ENCODE peak calls at places on chromosome 1, in six cellular contexts. One of them, this sample, is unnamed.

GRCh38 chr1:168121314-168122029 is 15.3 kb downstream of the GPR161 start:
- DNase-seq in pancreas: peak; percentile 65
- DNase-seq in upper lobe of right lung: peak; percentile 66
- DNase-seq in lower lobe of right lung: no peak
- DNase-seq in PC-9: no peak
- DNase-seq in K562: no peak
- DNase-seq in this sample: peak; percentile 76

GRCh38 chr1:17514776-17515175 is 24.7 kb upstream of the ARHGEF10L start:
- DNase-seq in pancreas: no peak
- DNase-seq in upper lobe of right lung: no peak
- DNase-seq in lower lobe of right lung: no peak
- DNase-seq in PC-9: no peak
- DNase-seq in K562: no peak
- DNase-seq in this sample: no peak

GRCh38 chr1:61387829-61388228 is 305.5 kb downstream of the NFIA start:
- DNase-seq in pancreas: no peak
- DNase-seq in upper lobe of right lung: no peak
- DNase-seq in lower lobe of right lung: no peak
- DNase-seq in PC-9: no peak
- DNase-seq in K562: no peak
- DNase-seq in this sample: no peak

GRCh38 chr1:166952002-166952746 is 23.2 kb downstream of the ILDR2 start:
- DNase-seq in pancreas: no peak
- DNase-seq in upper lobe of right lung: no peak
- DNase-seq in lower lobe of right lung: no peak
- DNase-seq in PC-9: no peak
- DNase-seq in K562: no peak
- DNase-seq in this sample: peak; percentile 86

GRCh38 chr1:185648858-185649589 is 85.2 kb upstream of the HMCN1 start:
- DNase-seq in pancreas: no peak
- DNase-seq in upper lobe of right lung: peak; percentile 58
- DNase-seq in lower lobe of right lung: no peak
- DNase-seq in PC-9: no peak
- DNase-seq in K562: no peak
- DNase-seq in this sample: no peak

GRCh38 chr1:24918370-24918769 is 11.7 kb downstream of the RUNX3 start:
- DNase-seq in pancreas: no peak
- DNase-seq in upper lobe of right lung: no peak
- DNase-seq in lower lobe of right lung: no peak
- DNase-seq in PC-9: no peak
- DNase-seq in K562: no peak
- DNase-seq in this sample: no peak

GRCh38 chr1:245956225-245956624 is 550.9 kb downstream of the SMYD3 start:
- DNase-seq in pancreas: no peak
- DNase-seq in upper lobe of right lung: no peak
- DNase-seq in lower lobe of right lung: no peak
- DNase-seq in PC-9: no peak
- DNase-seq in K562: peak; percentile 34
- DNase-seq in this sample: peak; percentile 31

GRCh38 chr1:33060579-33061083 is 20.3 kb upstream of the AZIN2 start:
- DNase-seq in pancreas: no peak
- DNase-seq in upper lobe of right lung: peak; percentile 69
- DNase-seq in lower lobe of right lung: peak; percentile 61
- DNase-seq in PC-9: peak; percentile 70
- DNase-seq in K562: no peak
- DNase-seq in this sample: peak; percentile 95

GRCh38 chr1:113747376-113747775 is 11.9 kb downstream of the PHTF1 start:
- DNase-seq in pancreas: no peak
- DNase-seq in upper lobe of right lung: no peak
- DNase-seq in lower lobe of right lung: no peak
- DNase-seq in PC-9: no peak
- DNase-seq in K562: no peak
- DNase-seq in this sample: no peak

GRCh38 chr1:234205966-234206365 is 167.3 kb upstream of the COA6 start:
- DNase-seq in pancreas: no peak
- DNase-seq in upper lobe of right lung: no peak
- DNase-seq in lower lobe of right lung: no peak
- DNase-seq in PC-9: no peak
- DNase-seq in K562: no peak
- DNase-seq in this sample: no peak

GRCh38 chr1:8411803-8412182 is 93.9 kb downstream of the SLC45A1 start:
- DNase-seq in pancreas: no peak
- DNase-seq in upper lobe of right lung: no peak
- DNase-seq in lower lobe of right lung: no peak
- DNase-seq in PC-9: no peak
- DNase-seq in K562: no peak
- DNase-seq in this sample: no peak

GRCh38 chr1:153490272-153491051 is 30.0 kb upstream of the S100A7 start:
- DNase-seq in pancreas: peak; percentile 56
- DNase-seq in upper lobe of right lung: no peak
- DNase-seq in lower lobe of right lung: no peak
- DNase-seq in PC-9: peak; percentile 51
- DNase-seq in K562: no peak
- DNase-seq in this sample: peak; percentile 83

GRCh38 chr1:184753608-184754478 is 815 bp downstream of the EDEM3 start:
- DNase-seq in pancreas: peak; percentile 57
- DNase-seq in upper lobe of right lung: peak; percentile 81
- DNase-seq in lower lobe of right lung: peak; percentile 71
- DNase-seq in PC-9: peak; percentile 43
- DNase-seq in K562: peak; percentile 64
- DNase-seq in this sample: peak; percentile 8

GRCh38 chr1:162070094-162070748 is 730 bp downstream of the NOS1AP start:
- DNase-seq in pancreas: peak; percentile 40
- DNase-seq in upper lobe of right lung: peak; percentile 65
- DNase-seq in lower lobe of right lung: peak; percentile 50
- DNase-seq in PC-9: peak; percentile 27
- DNase-seq in K562: no peak
- DNase-seq in this sample: no peak

GRCh38 chr1:206808615-206809014 is 36.3 kb upstream of the IL10 start:
- DNase-seq in pancreas: no peak
- DNase-seq in upper lobe of right lung: no peak
- DNase-seq in lower lobe of right lung: no peak
- DNase-seq in PC-9: no peak
- DNase-seq in K562: peak; percentile 59
- DNase-seq in this sample: peak; percentile 13

GRCh38 chr1:200474633-200475032 is 64.8 kb upstream of the ZNF281 start:
- DNase-seq in pancreas: no peak
- DNase-seq in upper lobe of right lung: no peak
- DNase-seq in lower lobe of right lung: no peak
- DNase-seq in PC-9: no peak
- DNase-seq in K562: no peak
- DNase-seq in this sample: no peak

GRCh38 chr1:167949770-167950169 is 12.9 kb upstream of the MPC2 start:
- DNase-seq in pancreas: no peak
- DNase-seq in upper lobe of right lung: no peak
- DNase-seq in lower lobe of right lung: no peak
- DNase-seq in PC-9: no peak
- DNase-seq in K562: no peak
- DNase-seq in this sample: no peak

GRCh38 chr1:30409476-30410152 is 313.8 kb downstream of the MATN1 start:
- DNase-seq in pancreas: peak; percentile 1
- DNase-seq in upper lobe of right lung: peak; percentile 22
- DNase-seq in lower lobe of right lung: no peak
- DNase-seq in PC-9: no peak
- DNase-seq in K562: no peak
- DNase-seq in this sample: no peak

GRCh38 chr1:206578115-206578935 is 33.9 kb downstream of the EIF2D start:
- DNase-seq in pancreas: no peak
- DNase-seq in upper lobe of right lung: no peak
- DNase-seq in lower lobe of right lung: no peak
- DNase-seq in PC-9: no peak
- DNase-seq in K562: no peak
- DNase-seq in this sample: no peak

GRCh38 chr1:93967276-93967675 is 58.0 kb upstream of the GCLM start:
- DNase-seq in pancreas: no peak
- DNase-seq in upper lobe of right lung: no peak
- DNase-seq in lower lobe of right lung: no peak
- DNase-seq in PC-9: no peak
- DNase-seq in K562: no peak
- DNase-seq in this sample: no peak

GRCh38 chr1:228336308-228337030 is 70.2 kb downstream of the TRIM11 start:
- DNase-seq in pancreas: no peak
- DNase-seq in upper lobe of right lung: peak; percentile 47
- DNase-seq in lower lobe of right lung: peak; percentile 30
- DNase-seq in PC-9: no peak
- DNase-seq in K562: no peak
- DNase-seq in this sample: no peak

GRCh38 chr1:15508700-15509487 is 15.1 kb downstream of the CASP9 start:
- DNase-seq in pancreas: no peak
- DNase-seq in upper lobe of right lung: no peak
- DNase-seq in lower lobe of right lung: no peak
- DNase-seq in PC-9: no peak
- DNase-seq in K562: no peak
- DNase-seq in this sample: no peak

GRCh38 chr1:155910621-155911121 is 478 bp downstream of the RIT1 start:
- DNase-seq in pancreas: peak; percentile 25
- DNase-seq in upper lobe of right lung: no peak
- DNase-seq in lower lobe of right lung: no peak
- DNase-seq in PC-9: peak; percentile 39
- DNase-seq in K562: peak; percentile 58
- DNase-seq in this sample: peak; percentile 24
- H3K36me3 ChIP-seq in pancreas: peaks cover 30% of the 10 kb centered on the region
- H3K36me3 ChIP-seq in upper lobe of right lung: peaks cover 80% of the 10 kb centered on the region
- H3K36me3 ChIP-seq in lower lobe of right lung: peaks cover 77% of the 10 kb centered on the region
- H3K36me3 ChIP-seq in PC-9: peaks cover 55% of the 10 kb centered on the region
- H3K36me3 ChIP-seq in K562: peaks cover 72% of the 10 kb centered on the region
- H3K36me3 ChIP-seq in this sample: peaks cover 55% of the 10 kb centered on the region

DNA sequence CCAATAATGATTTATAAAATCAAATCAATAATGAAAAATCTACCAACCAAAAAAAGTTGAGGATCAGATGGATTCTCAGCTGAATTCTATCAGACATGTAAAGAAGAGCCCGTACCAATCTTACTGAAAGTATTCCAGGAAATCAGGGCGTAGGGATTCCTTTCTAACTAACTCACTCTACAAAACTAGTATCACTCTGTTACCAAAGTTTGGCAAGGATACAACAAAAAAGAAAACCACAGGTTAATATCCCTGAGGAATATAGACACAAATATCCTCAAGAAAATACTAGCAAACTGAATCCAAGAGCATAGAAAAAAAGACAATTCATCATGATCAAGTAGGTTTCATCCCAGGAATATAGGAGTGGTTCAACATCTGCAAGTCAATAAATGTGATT is 52.8 kb upstream of the ADGRL4 start:
- DNase-seq in pancreas: no peak
- DNase-seq in upper lobe of right lung: no peak
- DNase-seq in lower lobe of right lung: no peak
- DNase-seq in PC-9: no peak
- DNase-seq in K562: no peak
- DNase-seq in this sample: no peak
- H3K4me3 ChIP-seq in pancreas: no peak overlapping the region
- H3K4me3 ChIP-seq in upper lobe of right lung: no peak overlapping the region
- H3K4me3 ChIP-seq in lower lobe of right lung: no peak overlapping the region
- H3K4me3 ChIP-seq in PC-9: no peak overlapping the region
- H3K4me3 ChIP-seq in K562: no peak overlapping the region
- H3K4me3 ChIP-seq in this sample: no peak overlapping the region

GRCh38 chr1:209434066-209434465 is 149.4 kb upstream of the CAMK1G start:
- DNase-seq in pancreas: no peak
- DNase-seq in upper lobe of right lung: no peak
- DNase-seq in lower lobe of right lung: no peak
- DNase-seq in PC-9: no peak
- DNase-seq in K562: no peak
- DNase-seq in this sample: no peak

GRCh38 chr1:209432443-209432825 is 151.1 kb upstream of the CAMK1G start:
- DNase-seq in pancreas: no peak
- DNase-seq in upper lobe of right lung: no peak
- DNase-seq in lower lobe of right lung: no peak
- DNase-seq in PC-9: no peak
- DNase-seq in K562: no peak
- DNase-seq in this sample: no peak

GRCh38 chr1:209433649-209434031 is 149.9 kb upstream of the CAMK1G start:
- DNase-seq in pancreas: no peak
- DNase-seq in upper lobe of right lung: no peak
- DNase-seq in lower lobe of right lung: no peak
- DNase-seq in PC-9: no peak
- DNase-seq in K562: no peak
- DNase-seq in this sample: no peak

GRCh38 chr1:209434631-209435217 is 148.8 kb upstream of the CAMK1G start:
- DNase-seq in pancreas: no peak
- DNase-seq in upper lobe of right lung: no peak
- DNase-seq in lower lobe of right lung: no peak
- DNase-seq in PC-9: no peak
- DNase-seq in K562: no peak
- DNase-seq in this sample: no peak

DNA sequence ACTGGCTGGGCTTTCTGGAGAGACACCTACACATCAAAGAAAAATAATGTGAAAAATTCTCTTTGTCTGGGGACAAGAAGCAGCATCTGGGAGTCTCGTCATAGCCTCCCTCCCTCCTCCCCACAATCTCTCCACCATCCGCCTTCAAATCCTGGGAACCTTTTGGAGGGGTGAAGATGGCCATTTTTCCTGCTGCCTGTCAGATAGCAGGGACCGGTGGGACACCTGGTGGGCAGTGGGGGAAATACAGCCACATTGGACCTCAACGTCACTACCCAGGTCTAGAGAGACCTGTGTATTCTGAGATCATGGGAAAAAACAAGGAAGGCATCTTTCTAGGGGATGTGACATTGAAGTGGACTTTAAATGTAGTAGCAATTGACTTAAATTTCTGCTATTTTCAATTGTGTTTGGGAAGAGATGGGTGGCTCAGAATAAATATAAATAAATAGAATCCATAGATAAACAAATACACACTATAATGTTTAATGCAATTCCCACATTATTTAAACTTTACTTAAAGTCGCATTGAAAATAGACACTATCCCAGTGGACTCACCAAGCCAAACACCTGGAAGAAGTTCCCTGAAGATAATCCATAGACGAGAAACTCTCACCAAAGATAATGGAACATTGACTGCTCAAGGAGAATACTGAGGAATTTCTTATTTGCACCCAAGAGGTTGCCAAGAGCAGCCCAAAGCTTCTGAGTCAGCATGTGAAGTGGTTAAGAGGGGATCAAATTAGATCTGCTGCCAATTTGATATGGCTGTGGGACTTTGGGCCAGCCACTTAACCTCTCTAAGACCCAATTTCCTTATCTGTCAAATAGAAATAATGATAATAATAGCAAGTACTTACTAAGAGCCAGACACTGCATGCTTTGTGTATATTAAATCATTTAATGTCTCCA is 147.6 kb upstream of the CAMK1G start:
- DNase-seq in pancreas: peak; percentile 65
- DNase-seq in upper lobe of right lung: peak; percentile 76
- DNase-seq in lower lobe of right lung: peak; percentile 58
- DNase-seq in PC-9: peak; percentile 88
- DNase-seq in K562: peak; percentile 79
- DNase-seq in this sample: peak; percentile 87
- TF ChIP-seq CTCF in pancreas: peak; percentile 25
- TF ChIP-seq CTCF in upper lobe of right lung: peak; percentile 69
- TF ChIP-seq CTCF in lower lobe of right lung: peak; percentile 65
- TF ChIP-seq CTCF in PC-9: peak; percentile 98
- TF ChIP-seq CTCF in K562: peak; percentile 82
- TF ChIP-seq CTCF in this sample: peak; percentile 96

GRCh38 chr1:165902565-165902964 is 75.2 kb downstream of the UCK2 start:
- DNase-seq in pancreas: no peak
- DNase-seq in upper lobe of right lung: no peak
- DNase-seq in lower lobe of right lung: no peak
- DNase-seq in PC-9: no peak
- DNase-seq in K562: no peak
- DNase-seq in this sample: no peak
- H3K36me3 ChIP-seq in pancreas: no peaks in the 10 kb centered on the region
- H3K36me3 ChIP-seq in upper lobe of right lung: peaks cover 5% of the 10 kb centered on the region
- H3K36me3 ChIP-seq in lower lobe of right lung: peaks cover 11% of the 10 kb centered on the region
- H3K36me3 ChIP-seq in PC-9: peaks cover 20% of the 10 kb centered on the region
- H3K36me3 ChIP-seq in K562: peaks cover 91% of the 10 kb centered on the region
- H3K36me3 ChIP-seq in this sample: peaks cover 14% of the 10 kb centered on the region

GRCh38 chr1:110619412-110620249 is 13.5 kb upstream of the KCNA2 start:
- DNase-seq in pancreas: peak; percentile 84
- DNase-seq in upper lobe of right lung: peak; percentile 96
- DNase-seq in lower lobe of right lung: peak; percentile 93
- DNase-seq in PC-9: peak; percentile 82
- DNase-seq in K562: peak; percentile 93
- DNase-seq in this sample: peak; percentile 62
- H3K4me3 ChIP-seq in pancreas: no peak overlapping the region
- H3K4me3 ChIP-seq in upper lobe of right lung: peak overlapping the region; percentile 39
- H3K4me3 ChIP-seq in lower lobe of right lung: peak overlapping the region; percentile 49
- H3K4me3 ChIP-seq in PC-9: no peak overlapping the region
- H3K4me3 ChIP-seq in K562: no peak overlapping the region
- H3K4me3 ChIP-seq in this sample: no peak overlapping the region